ENCODE peak calls at places on chromosome 19, in five cellular contexts. F, R, H, W and Q are unnamed samples.

GRCh38 chr19:16429066-16429758 is 42.6 kb downstream of the EPS15L1 start:
- ATAC-seq in F (peak; percentile 53), R (peak; percentile 33), H (no peak), W (peak; percentile 89), Q (peak; percentile 80)

GRCh38 chr19:35712910-35713845 is 4.6 kb upstream of the KMT2B start:
- ATAC-seq in F (peak; percentile 33), R (no peak), H (peak; percentile 36), W (no peak), Q (no peak)

GRCh38 chr19:18017275-18018083 is 9.5 kb downstream of the ARRDC2 start:
- ATAC-seq in F (no peak), R (no peak), H (no peak), W (peak; percentile 28), Q (no peak)

GRCh38 chr19:11288349-11288748 is 7.6 kb upstream of the TSPAN16 start:
- ATAC-seq in F (no peak), R (no peak), H (no peak), W (no peak), Q (peak; percentile 77)

GRCh38 chr19:55319786-55320185 is 5.4 kb downstream of the TMEM150B start:
- ATAC-seq in F (no peak), R (peak; percentile 42), H (peak; percentile 49), W (peak; percentile 81), Q (peak; percentile 93)

GRCh38 chr19:16204005-16204294 is 6.2 kb downstream of the AP1M1 start:
- ATAC-seq in F (no peak), R (no peak), H (no peak), W (no peak), Q (no peak)

GRCh38 chr19:2636897-2637683 is 65.4 kb downstream of the GNG7 start:
- ATAC-seq in F (peak; percentile 84), R (peak; percentile 64), H (peak; percentile 81), W (peak; percentile 41), Q (peak; percentile 70)

GRCh38 chr19:42206871-42207755 is 10.4 kb downstream of the DEDD2 start:
- ATAC-seq in F (no peak), R (no peak), H (no peak), W (no peak), Q (peak; percentile 56)

GRCh38 chr19:45677351-45678230 is 9.6 kb downstream of the GIPR start:
- ATAC-seq in F (peak; percentile 65), R (peak; percentile 88), H (peak; percentile 72), W (peak; percentile 81), Q (peak; percentile 80)

GRCh38 chr19:18339703-18340102 is 695 bp upstream of the PGPEP1 start:
- ATAC-seq in F (no peak), R (no peak), H (no peak), W (peak; percentile 11), Q (peak; percentile 64)

GRCh38 chr19:12229990-12230389 is 64.7 kb downstream of the ZNF44 start:
- ATAC-seq in F (no peak), R (no peak), H (no peak), W (peak; percentile 38), Q (no peak)

GRCh38 chr19:46191356-46191755 is 38.2 kb upstream of the IGFL1 start:
- ATAC-seq in F (no peak), R (no peak), H (no peak), W (no peak), Q (no peak)